ENCODE peak calls at places on chromosomes 11 and 22, in eight cellular contexts. L, A, I, N, G, P, B and R are unnamed samples.

GRCh38 chr11:86719781-86720463 is 47.5 kb upstream of the ME3 start:
- DNase-seq in B (peak; percentile 90), N (no peak), P (no peak), I (peak; percentile 86), G (no peak), A (peak; percentile 85), L (no peak), R (no peak)

GRCh38 chr11:27839226-27839913 is 139.1 kb upstream of the BDNF start:
- DNase-seq in G (no peak), B (peak; percentile 37), L (no peak), N (no peak), A (peak; percentile 19), I (peak; percentile 49), P (no peak), R (peak; percentile 16)

GRCh38 chr11:1557904-1558831 is 13.9 kb downstream of the DUSP8 start:
- DNase-seq in A (peak; percentile 84), N (peak; percentile 64), L (peak; percentile 39), B (peak; percentile 18), I (peak; percentile 57), P (no peak), G (peak; percentile 73), R (peak; percentile 25)

GRCh38 chr11:26231252-26231661 is 100.7 kb upstream of the ANO3 start:
- DNase-seq in N (no peak), P (no peak), I (peak; percentile 88), G (no peak), L (no peak), A (peak; percentile 94), B (peak; percentile 98), R (peak; percentile 51)

GRCh38 chr11:120648706-120649250 is 137.2 kb downstream of the GRIK4 start:
- DNase-seq in L (no peak), N (no peak), G (no peak), I (no peak), B (no peak), P (no peak), A (no peak), R (no peak)

GRCh38 chr22:20552450-20552894 is 45.1 kb downstream of the MED15 start:
- DNase-seq in I (peak; percentile 72), N (peak; percentile 93), P (no peak), L (no peak), A (peak; percentile 42), G (no peak), B (no peak), R (no peak)

GRCh38 chr11:70073881-70074371 is 4.2 kb upstream of the ANO1 start:
- DNase-seq in G (peak; percentile 77), P (no peak), A (peak; percentile 73), I (peak; percentile 40), L (no peak), B (peak; percentile 57), N (no peak), R (no peak)

GRCh38 chr11:19253149-19253540 is 12.4 kb upstream of the E2F8 start:
- DNase-seq in G (no peak), P (no peak), N (no peak), I (peak; percentile 31), A (no peak), B (no peak), L (no peak), R (no peak)

GRCh38 chr11:64925536-64926449 is 1.3 kb downstream of the PPP2R5B start:
- DNase-seq in G (peak; percentile 71), B (no peak), A (no peak), L (no peak), N (no peak), P (no peak), I (no peak), R (no peak)

GRCh38 chr22:46390652-46391301 is 55.3 kb downstream of the TRMU start:
- DNase-seq in B (peak; percentile 75), A (peak; percentile 65), I (peak; percentile 61), L (peak; percentile 6), N (peak; percentile 72), G (peak; percentile 75), P (no peak), R (peak; percentile 34)

GRCh38 chr22:20946080-20946986 is 20.7 kb upstream of the AIFM3 start:
- DNase-seq in N (no peak), A (peak; percentile 34), G (no peak), P (no peak), B (peak; percentile 63), I (peak; percentile 46), L (no peak), R (no peak)

GRCh38 chr11:4184163-4184916 is 89.7 kb downstream of the RRM1 start:
- DNase-seq in B (no peak), A (peak; percentile 9), G (no peak), N (no peak), L (no peak), I (no peak), P (no peak), R (no peak)

GRCh38 chr11:79080506-79080905 is 360.3 kb downstream of the TENM4 start:
- DNase-seq in P (no peak), B (no peak), G (no peak), I (no peak), N (no peak), A (peak; percentile 22), L (no peak), R (no peak)

GRCh38 chr11:94303884-94304459 is 408 bp upstream of the IZUMO1R start:
- DNase-seq in B (no peak), P (no peak), N (no peak), G (no peak), I (no peak), A (no peak), L (no peak), R (no peak)

GRCh38 chr22:35538801-35539321 is 1.8 kb upstream of the RASD2 start:
- DNase-seq in N (no peak), B (peak; percentile 25), A (no peak), L (no peak), G (peak; percentile 84), I (no peak), P (no peak), R (no peak)

GRCh38 chr11:64007629-64008282 is 21.5 kb downstream of the OTUB1 start:
- DNase-seq in G (peak; percentile 92), A (no peak), I (peak; percentile 38), P (no peak), N (peak; percentile 86), L (no peak), B (no peak), R (no peak)

GRCh38 chr22:36294293-36294620 is 41.3 kb downstream of the APOL1 start:
- DNase-seq in G (no peak), P (no peak), A (no peak), I (no peak), L (no peak), N (no peak), B (no peak), R (no peak)

GRCh38 chr11:130139401-130139800 is 20.2 kb upstream of the ST14 start:
- DNase-seq in A (no peak), L (no peak), P (no peak), N (no peak), B (no peak), I (no peak), G (no peak), R (no peak)

GRCh38 chr11:34679681-34680080 is 58.8 kb downstream of the EHF start:
- DNase-seq in A (no peak), I (no peak), N (peak; percentile 17), P (no peak), B (no peak), G (no peak), L (no peak), R (no peak)

DNA sequence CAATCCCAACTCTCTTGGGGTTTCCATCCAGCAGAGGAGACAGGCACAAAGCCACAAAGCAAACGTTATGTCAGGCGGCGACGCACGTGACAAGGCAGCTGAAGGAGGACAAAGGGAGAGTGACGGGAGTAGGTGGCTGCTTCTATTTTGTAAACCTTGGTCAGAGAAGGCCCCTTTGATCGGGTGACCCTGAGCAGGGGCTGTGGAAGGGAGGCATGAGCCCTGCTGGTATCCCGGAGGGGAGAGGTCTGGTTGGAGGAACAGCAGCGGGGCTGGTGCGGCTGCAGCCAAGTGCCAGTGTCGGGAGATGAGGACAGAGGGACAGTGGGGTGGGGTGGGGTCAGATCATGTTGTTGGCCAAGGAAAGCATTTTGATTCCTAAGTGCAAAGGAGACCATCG is 17.2 kb upstream of the RFPL3 start:
- DNase-seq in I (no peak), N (no peak), A (no peak), P (no peak), G (no peak), B (no peak), L (no peak), R (no peak)
- H3K4me3 ChIP-seq in I (no peak overlapping the region), N (no peak overlapping the region), A (no peak overlapping the region), P (no peak overlapping the region), G (no peak overlapping the region), B (no peak overlapping the region), L (no peak overlapping the region), R (no peak overlapping the region)

DNA sequence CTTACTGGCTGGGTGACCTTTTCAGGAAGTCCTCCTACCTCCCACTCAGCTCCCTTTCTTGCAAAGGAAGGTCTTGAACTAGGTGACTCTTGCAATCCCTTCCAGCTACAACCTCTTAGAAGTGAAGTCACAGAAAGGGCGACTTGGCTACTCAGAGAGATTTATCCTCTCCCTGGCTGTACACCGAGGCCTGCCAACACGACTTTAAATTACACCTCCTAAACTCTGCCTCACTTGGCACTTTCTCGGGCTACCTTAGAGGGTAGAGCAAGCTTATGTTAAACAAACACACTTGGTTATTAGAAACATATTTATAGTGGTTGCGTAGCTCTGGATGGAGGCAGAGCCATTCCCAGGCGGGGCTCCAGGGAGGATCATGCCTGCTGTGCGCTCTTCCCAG is 358.4 kb downstream of the BUD13 start:
- DNase-seq in I (no peak), N (no peak), P (no peak), G (no peak), L (no peak), A (no peak), B (no peak), R (no peak)
- H3K4me3 ChIP-seq in I (no peak overlapping the region), N (no peak overlapping the region), P (no peak overlapping the region), G (no peak overlapping the region), L (no peak overlapping the region), A (no peak overlapping the region), B (no peak overlapping the region), R (no peak overlapping the region)

GRCh38 chr11:75499423-75500305 is 26.1 kb downstream of the GDPD5 start:
- DNase-seq in B (peak; percentile 66), G (no peak), N (peak; percentile 72), I (peak; percentile 95), P (no peak), L (peak; percentile 98), A (peak; percentile 95), R (peak; percentile 95)
- H3K4me3 ChIP-seq in B (no peak overlapping the region), G (no peak overlapping the region), N (no peak overlapping the region), I (no peak overlapping the region), P (no peak overlapping the region), L (no peak overlapping the region), A (no peak overlapping the region), R (no peak overlapping the region)

DNA sequence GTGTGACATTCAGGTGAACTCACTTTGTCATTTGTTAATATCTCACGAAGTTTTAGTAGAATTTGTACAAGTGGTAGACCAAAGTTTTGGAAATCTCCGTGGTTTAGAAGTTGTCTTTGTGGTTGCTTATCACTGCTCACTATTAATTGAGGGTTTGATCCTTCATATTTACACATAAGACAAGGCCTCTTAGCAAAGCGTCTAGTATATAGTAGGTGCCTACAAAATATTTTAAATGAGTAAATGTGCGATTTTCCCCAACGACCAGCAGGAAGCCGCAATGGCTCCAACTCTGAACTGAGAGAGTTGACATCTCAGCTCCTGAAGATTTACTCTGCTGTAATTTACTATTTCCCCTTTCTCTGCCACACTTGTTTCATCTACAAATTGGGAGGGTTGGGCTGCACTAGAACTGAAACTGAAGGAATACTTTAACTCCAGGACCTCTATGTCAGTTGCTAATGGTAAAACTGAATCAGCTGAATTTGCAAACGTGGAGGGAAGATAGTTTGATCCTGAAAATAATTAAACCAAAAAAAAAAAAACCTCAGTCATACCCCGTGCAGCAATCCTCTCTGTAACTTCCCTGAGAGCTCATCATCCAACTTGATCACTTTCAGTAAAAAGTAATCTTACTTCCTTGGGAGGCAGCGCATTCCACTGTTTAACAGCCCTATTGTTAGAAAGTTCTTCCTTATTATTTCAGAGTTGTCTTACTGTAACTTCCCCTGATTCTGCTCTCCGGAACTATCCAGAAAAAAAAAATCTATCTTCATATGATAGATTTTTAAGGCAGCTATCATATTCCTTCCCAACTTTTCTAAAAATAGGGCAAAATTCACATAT is 1.3 kb upstream of the SBF2 start:
- DNase-seq in P (no peak), L (no peak), A (no peak), B (no peak), G (peak; percentile 13), I (no peak), N (no peak), R (no peak)
- H3K4me3 ChIP-seq in P (no peak overlapping the region), L (peak overlapping the region; percentile 61), A (peak overlapping the region; percentile 85), B (peak overlapping the region; percentile 82), G (peak overlapping the region; percentile 79), I (peak overlapping the region; percentile 64), N (peak overlapping the region; percentile 96), R (peak overlapping the region; percentile 53)